ENCODE peak calls at places on chromosomes 1 and 21, in nine cellular contexts. V, W, G, S, Q, X, C, I and P are unnamed samples.

GRCh38 chr1:151680812-151681211 is 35.8 kb downstream of the CELF3 start:
- DNase-seq in V (peak), W (no peak), G (peak), S (no peak), Q (no peak), X (peak), C (peak), I (peak), P (peak)

GRCh38 chr1:170288155-170288554 is 142.4 kb downstream of the NTMT2 start:
- DNase-seq in V (no peak), W (no peak), G (no peak), S (no peak), Q (no peak), X (no peak), C (no peak), I (no peak), P (no peak)

GRCh38 chr21:32184059-32184458 is 94.8 kb downstream of the MIS18A start:
- DNase-seq in V (no peak), W (no peak), G (no peak), S (no peak), Q (no peak), X (no peak), C (no peak), I (no peak), P (no peak)

GRCh38 chr1:149997585-149998262 is 12.8 kb downstream of the OTUD7B start:
- DNase-seq in V (no peak), W (no peak), G (no peak), S (no peak), Q (no peak), X (no peak), C (no peak), I (no peak), P (no peak)

GRCh38 chr1:206766251-206766856 is 4.2 kb upstream of the IL19 start:
- DNase-seq in V (peak), W (peak), G (peak), S (peak), Q (no peak), X (peak), C (no peak), I (no peak), P (peak)

GRCh38 chr21:36073181-36073580 is 3.4 kb downstream of the CBR1 start:
- DNase-seq in V (no peak), W (no peak), G (no peak), S (no peak), Q (no peak), X (no peak), C (no peak), I (no peak), P (no peak)

GRCh38 chr1:38221006-38221649 is 174.5 kb upstream of the POU3F1 start:
- DNase-seq in V (peak), W (no peak), G (peak), S (no peak), Q (no peak), X (peak), C (no peak), I (no peak), P (peak)

GRCh38 chr1:176811896-176812295 is 348.9 kb downstream of the PAPPA2 start:
- DNase-seq in V (no peak), W (no peak), G (no peak), S (no peak), Q (no peak), X (no peak), C (no peak), I (no peak), P (no peak)

GRCh38 chr1:54971317-54971791 is 9.1 kb upstream of the TMEM61 start:
- DNase-seq in V (peak), W (no peak), G (no peak), S (no peak), Q (no peak), X (no peak), C (peak), I (no peak), P (peak)

GRCh38 chr1:41383094-41383852 is 22.0 kb downstream of the FOXO6 start:
- DNase-seq in V (peak), W (no peak), G (no peak), S (no peak), Q (no peak), X (peak), C (no peak), I (no peak), P (no peak)

GRCh38 chr1:155006601-155007101 is 4.0 kb downstream of the ZBTB7B start:
- DNase-seq in V (peak), W (no peak), G (no peak), S (no peak), Q (peak), X (no peak), C (no peak), I (no peak), P (no peak)

GRCh38 chr1:246329900-246330299 is 177.2 kb downstream of the SMYD3 start:
- DNase-seq in V (no peak), W (no peak), G (no peak), S (no peak), Q (no peak), X (no peak), C (no peak), I (no peak), P (peak)

GRCh38 chr1:211589782-211590721 is 11.1 kb upstream of the SLC30A1 start:
- DNase-seq in V (peak), W (no peak), G (no peak), S (peak), Q (no peak), X (no peak), C (peak), I (no peak), P (peak)